ENCODE peak calls at places on chromosomes 13 and 19, in four cellular contexts. One of them, this sample, is unnamed.

GRCh38 chr13:50310734-50311133 is 295.5 kb downstream of the KCNRG start:
- DNase-seq in glutamatergic neuron: no peak
- DNase-seq in pancreas: no peak
- DNase-seq in neural crest cell: no peak
- DNase-seq in this sample: no peak

GRCh38 chr19:44738603-44739585 is 9.6 kb upstream of the BCL3 start:
- DNase-seq in neural crest cell: no peak
- DNase-seq in glutamatergic neuron: no peak
- DNase-seq in pancreas: peak; percentile 65
- DNase-seq in this sample: no peak

GRCh38 chr19:12939292-12939606 is 840 bp downstream of the CALR start:
- DNase-seq in pancreas: no peak
- DNase-seq in neural crest cell: no peak
- DNase-seq in glutamatergic neuron: no peak
- DNase-seq in this sample: peak; percentile 50

GRCh38 chr19:38745316-38745715 is 1.0 kb upstream of the CAPN12 start:
- DNase-seq in neural crest cell: no peak
- DNase-seq in pancreas: no peak
- DNase-seq in glutamatergic neuron: no peak
- DNase-seq in this sample: peak; percentile 6

GRCh38 chr13:52010890-52011689 is at the start of gene ATP7B:
- DNase-seq in neural crest cell: no peak
- DNase-seq in pancreas: no peak
- DNase-seq in glutamatergic neuron: peak; percentile 55
- DNase-seq in this sample: peak; percentile 39

GRCh38 chr19:14089412-14089661 is 1.2 kb downstream of the SAMD1 start:
- DNase-seq in neural crest cell: no peak
- DNase-seq in glutamatergic neuron: no peak
- DNase-seq in pancreas: no peak
- DNase-seq in this sample: peak; percentile 33

GRCh38 chr13:97506511-97506910 is 72.5 kb downstream of the RAP2A start:
- DNase-seq in pancreas: no peak
- DNase-seq in neural crest cell: no peak
- DNase-seq in glutamatergic neuron: no peak
- DNase-seq in this sample: no peak

GRCh38 chr13:59408738-59409137 is 755.0 kb downstream of the DIAPH3 start:
- DNase-seq in glutamatergic neuron: no peak
- DNase-seq in pancreas: peak; percentile 25
- DNase-seq in neural crest cell: no peak
- DNase-seq in this sample: no peak

GRCh38 chr19:10895363-10895762 is 24.0 kb downstream of the CARM1 start:
- DNase-seq in neural crest cell: no peak
- DNase-seq in glutamatergic neuron: no peak
- DNase-seq in pancreas: no peak
- DNase-seq in this sample: no peak

GRCh38 chr19:23482829-23483228 is 87.6 kb upstream of the ZNF91 start:
- DNase-seq in neural crest cell: no peak
- DNase-seq in glutamatergic neuron: no peak
- DNase-seq in pancreas: no peak
- DNase-seq in this sample: no peak

GRCh38 chr13:30108913-30109237 is 198.5 kb downstream of the KATNAL1 start:
- DNase-seq in neural crest cell: no peak
- DNase-seq in glutamatergic neuron: no peak
- DNase-seq in pancreas: peak; percentile 74
- DNase-seq in this sample: no peak
- TF ChIP-seq CTCF in neural crest cell: no peak
- TF ChIP-seq CTCF in glutamatergic neuron: no peak
- TF ChIP-seq CTCF in pancreas: no peak
- TF ChIP-seq CTCF in this sample: no peak

GRCh38 chr19:55160986-55161365 is 3.4 kb upstream of the TNNI3 start:
- DNase-seq in glutamatergic neuron: no peak
- DNase-seq in neural crest cell: no peak
- DNase-seq in pancreas: no peak
- DNase-seq in this sample: no peak

GRCh38 chr19:55169136-55169535 is 2.7 kb upstream of the DNAAF3 start:
- DNase-seq in pancreas: no peak
- DNase-seq in glutamatergic neuron: no peak
- DNase-seq in neural crest cell: no peak
- DNase-seq in this sample: no peak

GRCh38 chr19:55161571-55162322 is 4.2 kb upstream of the TNNI3 start:
- DNase-seq in neural crest cell: no peak
- DNase-seq in pancreas: no peak
- DNase-seq in glutamatergic neuron: no peak
- DNase-seq in this sample: no peak

GRCh38 chr19:55166530-55167268 is at the start of gene DNAAF3:
- DNase-seq in pancreas: peak; percentile 98
- DNase-seq in neural crest cell: peak; percentile 99
- DNase-seq in glutamatergic neuron: peak; percentile 98
- DNase-seq in this sample: peak; percentile 99

DNA sequence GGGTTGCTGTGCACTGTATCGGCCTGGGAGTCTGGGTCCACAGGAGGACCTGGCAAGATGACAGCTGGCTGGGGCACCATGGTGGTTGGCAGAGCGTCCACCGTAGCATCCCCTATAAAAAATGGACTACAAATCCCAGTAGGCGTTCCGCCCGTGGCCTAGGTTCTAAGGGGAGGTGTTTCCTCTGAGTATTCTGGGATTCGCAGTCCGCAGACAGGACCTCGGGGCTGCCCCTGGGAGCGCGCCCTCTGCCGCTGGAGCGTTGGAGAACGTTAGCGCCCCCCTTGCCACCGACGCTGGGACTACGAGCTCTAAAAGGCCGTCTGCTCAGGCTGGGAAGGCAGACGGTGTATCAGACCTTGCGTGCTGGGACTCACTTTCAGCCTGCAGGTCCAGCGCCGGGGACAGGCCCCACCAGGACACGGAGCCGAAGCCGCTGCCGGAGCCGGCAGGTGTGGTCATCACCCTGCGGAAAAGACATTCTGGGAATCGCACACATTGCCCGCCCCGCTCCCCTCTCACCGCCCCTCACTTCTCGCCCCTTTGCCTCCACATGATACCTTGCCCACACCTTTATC is 372 bp downstream of the DNAAF3 start:
- DNase-seq in pancreas: peak; percentile 64
- DNase-seq in neural crest cell: peak; percentile 77
- DNase-seq in glutamatergic neuron: peak; percentile 88
- DNase-seq in this sample: peak; percentile 68
- TF ChIP-seq CTCF in pancreas: no peak
- TF ChIP-seq CTCF in neural crest cell: peak; percentile 77
- TF ChIP-seq CTCF in glutamatergic neuron: peak; percentile 29
- TF ChIP-seq CTCF in this sample: peak; percentile 48

DNA sequence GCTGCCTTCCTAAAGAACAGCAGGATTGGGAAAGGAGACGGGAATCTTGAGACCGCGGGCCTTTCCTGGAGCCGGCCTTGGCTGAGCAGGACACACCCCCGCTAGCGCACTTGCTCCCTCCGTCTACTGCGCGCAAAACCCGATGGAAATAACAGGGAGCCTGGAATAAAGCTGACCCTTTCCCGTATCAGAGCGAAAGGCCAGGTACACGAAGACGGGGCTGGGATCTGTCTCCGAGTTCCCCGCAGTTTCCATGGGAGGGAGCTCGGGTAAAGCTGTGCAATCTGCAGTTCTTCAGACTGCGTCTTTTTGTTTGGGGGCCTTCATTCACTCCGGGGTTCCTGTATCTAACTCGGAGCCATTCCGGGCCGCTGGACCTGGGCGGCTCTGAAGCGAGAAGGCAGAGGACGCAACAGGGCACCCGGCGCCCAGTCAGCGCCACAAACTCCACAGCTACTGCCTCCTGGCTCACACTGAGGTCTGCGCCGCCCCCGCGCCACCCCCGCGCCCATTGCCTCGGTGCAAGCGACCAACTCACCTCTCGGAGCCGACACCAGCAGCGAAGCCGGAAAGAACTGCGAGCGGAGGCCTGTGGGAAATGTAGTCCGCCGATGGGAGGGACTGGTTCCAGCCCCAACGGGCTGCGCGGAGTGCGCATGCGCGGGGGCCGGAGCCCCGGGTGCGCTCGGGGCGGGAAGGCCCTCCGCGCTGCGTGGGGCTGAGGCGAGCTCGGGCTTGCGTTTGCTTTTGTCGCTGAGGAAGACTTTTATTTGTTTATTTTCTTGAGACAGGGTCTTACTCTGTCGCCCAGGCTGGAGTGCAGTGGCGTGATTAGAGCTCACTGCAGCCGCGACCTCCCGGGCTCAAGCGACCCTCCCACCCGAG is at the start of gene ZFP14:
- DNase-seq in glutamatergic neuron: peak; percentile 92
- DNase-seq in neural crest cell: peak; percentile 80
- DNase-seq in pancreas: peak; percentile 92
- DNase-seq in this sample: peak; percentile 99
- TF ChIP-seq CTCF in glutamatergic neuron: no peak
- TF ChIP-seq CTCF in neural crest cell: no peak
- TF ChIP-seq CTCF in pancreas: no peak
- TF ChIP-seq CTCF in this sample: peak; percentile 50

GRCh38 chr19:46193678-46194077 is 35.9 kb upstream of the IGFL1 start:
- DNase-seq in pancreas: no peak
- DNase-seq in neural crest cell: no peak
- DNase-seq in glutamatergic neuron: no peak
- DNase-seq in this sample: no peak

GRCh38 chr19:46191972-46192371 is 37.6 kb upstream of the IGFL1 start:
- DNase-seq in glutamatergic neuron: no peak
- DNase-seq in pancreas: no peak
- DNase-seq in neural crest cell: no peak
- DNase-seq in this sample: no peak

GRCh38 chr19:46195104-46195503 is 34.4 kb upstream of the IGFL1 start:
- DNase-seq in pancreas: no peak
- DNase-seq in glutamatergic neuron: no peak
- DNase-seq in neural crest cell: no peak
- DNase-seq in this sample: no peak

GRCh38 chr19:46191356-46191755 is 38.2 kb upstream of the IGFL1 start:
- DNase-seq in glutamatergic neuron: no peak
- DNase-seq in pancreas: no peak
- DNase-seq in neural crest cell: no peak
- DNase-seq in this sample: no peak

DNA sequence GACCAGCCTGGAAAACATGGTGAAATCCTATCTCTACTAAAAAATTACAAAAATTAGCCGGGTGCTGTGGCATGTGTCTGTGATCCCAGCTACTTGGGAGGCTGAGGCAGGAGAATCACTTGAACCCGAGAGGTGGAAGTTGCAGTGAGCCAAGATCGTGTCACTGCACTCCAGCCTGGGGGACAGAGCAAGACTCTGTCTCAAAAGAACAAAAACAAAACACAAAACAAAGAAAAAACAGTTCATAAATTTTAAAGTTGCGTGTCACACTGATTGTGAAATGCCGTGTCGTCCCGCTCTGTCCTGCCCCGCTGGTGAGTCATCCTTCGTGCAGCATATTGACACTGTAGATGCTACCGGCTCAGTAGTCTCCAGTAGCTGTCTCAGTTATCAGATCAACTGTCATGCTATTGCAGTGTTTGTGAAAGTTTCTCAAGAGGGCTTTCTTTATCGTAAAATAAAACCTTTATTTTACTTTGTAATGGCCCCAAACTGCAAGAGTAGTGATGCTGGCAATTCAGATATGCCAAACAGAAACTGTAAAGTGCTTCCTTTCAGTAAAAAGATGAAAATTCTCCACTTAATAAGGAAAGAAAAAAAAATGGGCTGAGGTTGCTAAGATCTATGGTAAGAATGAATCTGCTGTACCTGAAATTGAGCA is 36.4 kb upstream of the IGFL1 start:
- DNase-seq in neural crest cell: no peak
- DNase-seq in glutamatergic neuron: no peak
- DNase-seq in pancreas: no peak
- DNase-seq in this sample: no peak
- TF ChIP-seq CTCF in neural crest cell: no peak
- TF ChIP-seq CTCF in glutamatergic neuron: no peak
- TF ChIP-seq CTCF in pancreas: no peak
- TF ChIP-seq CTCF in this sample: no peak